ENCODE peak calls at places on chromosomes 4 and X, in six cellular contexts. N is CD8-positive, alpha-beta T cell; F is lower lobe of right lung; Q is IMR-90; P is body of pancreas; Z is left lung. X is an unnamed sample.

GRCh38 chr4:100848865-100849264 is 331.0 kb upstream of the EMCN start:
- DNase-seq in Z (no peak), P (no peak), F (no peak), N (no peak), Q (no peak), X (no peak)

GRCh38 chr4:133161570-133161969 is 12.5 kb downstream of the PCDH10 start:
- DNase-seq in Q (no peak), N (no peak), Z (no peak), P (no peak), F (no peak), X (no peak)

GRCh38 chr4:56863441-56864129 is 42.1 kb upstream of the SPINK2 start:
- DNase-seq in N (no peak), F (no peak), Q (peak), P (no peak), Z (no peak), X (peak)

GRCh38 chr4:94758141-94758699 is 465 bp downstream of the BMPR1B start:
- DNase-seq in P (peak), N (no peak), Q (no peak), F (peak), Z (no peak), X (no peak)

GRCh38 chrX:1596676-1597344 is 5.4 kb downstream of the AKAP17A start:
- DNase-seq in Q (no peak), F (no peak), P (no peak), N (no peak), Z (no peak), X (no peak)

GRCh38 chr4:41069838-41070237 is 144.5 kb downstream of the APBB2 start:
- DNase-seq in Z (no peak), N (no peak), Q (no peak), P (no peak), F (no peak), X (no peak)

GRCh38 chrX:66638591-66639500 is at the start of gene EDA2R:
- DNase-seq in P (peak), Z (peak), Q (peak), N (no peak), F (peak), X (peak)

GRCh38 chr4:113646456-113646809 is 115.1 kb downstream of the CAMK2D start:
- DNase-seq in F (no peak), Z (no peak), P (no peak), Q (peak), N (no peak), X (peak)

GRCh38 chr4:174213734-174214101 is 69.7 kb downstream of the FBXO8 start:
- DNase-seq in Q (no peak), P (no peak), N (no peak), Z (no peak), F (no peak), X (no peak)

GRCh38 chr4:124530464-124531077 is 182.0 kb downstream of the ANKRD50 start:
- DNase-seq in Z (no peak), N (no peak), F (no peak), P (no peak), Q (peak), X (peak)

GRCh38 chr4:119478446-119479179 is 150.0 kb downstream of the PDE5A start:
- DNase-seq in N (no peak), Z (no peak), Q (peak), P (no peak), F (no peak), X (no peak)

GRCh38 chr4:154036856-154037255 is 248.0 kb upstream of the SFRP2 start:
- DNase-seq in F (no peak), P (no peak), N (no peak), Z (no peak), Q (no peak), X (no peak)

GRCh38 chr4:40055379-40055872 is 1.2 kb upstream of the N4BP2 start:
- DNase-seq in F (no peak), Z (no peak), P (no peak), N (no peak), Q (no peak), X (no peak)

GRCh38 chr4:2673157-2673556 is 83.0 kb downstream of the TNIP2 start:
- DNase-seq in Z (no peak), Q (no peak), P (no peak), F (no peak), N (no peak), X (peak)

GRCh38 chr4:178140326-178140915 is 698.2 kb upstream of the AGA start:
- DNase-seq in Q (no peak), P (no peak), N (no peak), Z (no peak), F (no peak), X (no peak)
- H3K4me3 ChIP-seq in Q (no peak), P (no peak), N (no peak), Z (no peak), F (no peak), X (no peak)

DNA sequence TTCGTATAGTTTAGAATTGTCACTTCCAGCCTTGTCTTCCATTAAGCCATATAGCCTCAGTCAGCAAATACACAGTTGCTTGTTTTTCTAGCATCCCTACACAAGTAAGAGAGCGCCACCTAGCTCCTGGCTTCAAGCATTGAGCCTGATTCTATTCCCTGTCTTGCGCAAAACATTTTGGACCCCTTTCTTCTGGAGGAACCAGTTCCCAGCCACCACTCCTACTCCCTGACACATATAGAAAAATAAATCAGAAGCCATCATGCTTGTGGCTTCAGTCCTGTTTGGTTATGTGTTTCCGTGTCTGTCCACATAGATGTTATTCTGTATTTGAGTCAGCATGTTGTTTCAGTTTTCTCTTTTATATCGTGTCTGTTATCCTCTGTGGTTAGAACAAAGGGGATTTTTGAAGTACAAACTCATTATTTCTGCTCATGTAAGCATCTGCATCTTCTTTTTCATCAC is 59.9 kb downstream of the GK start:
- DNase-seq in Z (peak), Q (peak), N (no peak), P (peak), F (peak), X (peak)
- TF ChIP-seq CTCF in Z (no peak), Q (peak), N (no peak), P (peak), F (peak), X (peak)

GRCh38 chr4:11428701-11429571 is at the start of gene HS3ST1:
- DNase-seq in P (peak), Z (peak), N (no peak), F (peak), Q (peak), X (peak)

GRCh38 chr4:11426716-11427115 is 2.0 kb downstream of the HS3ST1 start:
- DNase-seq in Z (no peak), N (no peak), Q (no peak), F (no peak), P (no peak), X (no peak)

GRCh38 chr4:11426003-11426402 is 2.7 kb downstream of the HS3ST1 start:
- DNase-seq in F (no peak), P (no peak), Q (no peak), Z (no peak), N (no peak), X (no peak)

GRCh38 chr4:11428161-11428700 is 463 bp downstream of the HS3ST1 start:
- DNase-seq in N (no peak), Z (no peak), F (no peak), Q (no peak), P (no peak), X (no peak)

GRCh38 chr4:11427201-11427996 is 1.3 kb downstream of the HS3ST1 start:
- DNase-seq in Q (no peak), N (no peak), Z (no peak), P (no peak), F (no peak), X (no peak)
- H3K4me3 ChIP-seq in Q (no peak), N (no peak), Z (peak), P (no peak), F (peak), X (no peak)

GRCh38 chr4:73894021-73894420 is 24.8 kb downstream of the CXCL1 start:
- DNase-seq in Z (no peak), P (no peak), F (no peak), Q (peak), N (no peak), X (no peak)

GRCh38 chr4:73891326-73891725 is 22.1 kb downstream of the CXCL1 start:
- DNase-seq in Q (no peak), Z (no peak), F (no peak), N (no peak), P (no peak), X (no peak)

GRCh38 chr4:73892966-73893365 is 23.8 kb downstream of the CXCL1 start:
- DNase-seq in Z (no peak), P (no peak), F (no peak), Q (no peak), N (no peak), X (no peak)

GRCh38 chr4:73895201-73896177 is 26.3 kb downstream of the CXCL1 start:
- DNase-seq in Q (peak), F (no peak), N (no peak), Z (no peak), P (no peak), X (peak)

GRCh38 chr4:73891739-73892405 is 22.7 kb downstream of the CXCL1 start:
- DNase-seq in P (no peak), F (no peak), Q (peak), N (no peak), Z (no peak), X (peak)
- TF ChIP-seq CTCF in P (no peak), F (no peak), Q (no peak), N (no peak), Z (no peak), X (no peak)

GRCh38 chr4:10298681-10299080 is 158.5 kb downstream of the ZNF518B start:
- DNase-seq in Z (no peak), P (no peak), F (no peak), Q (no peak), N (no peak), X (no peak)

GRCh38 chr4:10302096-10302495 is 155.1 kb downstream of the ZNF518B start:
- DNase-seq in Q (no peak), N (no peak), Z (no peak), F (no peak), P (no peak), X (no peak)

GRCh38 chr4:10295326-10295725 is 161.9 kb downstream of the ZNF518B start:
- DNase-seq in Z (no peak), Q (no peak), F (no peak), N (no peak), P (no peak), X (no peak)

GRCh38 chr4:10299601-10300000 is 157.6 kb downstream of the ZNF518B start:
- DNase-seq in P (no peak), Z (no peak), Q (no peak), N (no peak), F (no peak), X (no peak)

GRCh38 chr4:10296730-10297129 is 160.5 kb downstream of the ZNF518B start:
- DNase-seq in F (no peak), N (no peak), Z (no peak), Q (no peak), P (no peak), X (no peak)
- H3K4me3 ChIP-seq in F (no peak), N (no peak), Z (no peak), Q (no peak), P (no peak), X (no peak)

GRCh38 chr4:147596976-147597375 is 20.2 kb upstream of the TMEM184C start:
- DNase-seq in N (no peak), Q (peak), Z (peak), F (no peak), P (peak), X (peak)

GRCh38 chr4:147597561-147597960 is 19.6 kb upstream of the TMEM184C start:
- DNase-seq in P (no peak), N (no peak), F (no peak), Z (no peak), Q (no peak), X (no peak)

GRCh38 chr4:147599206-147599605 is 18.0 kb upstream of the TMEM184C start:
- DNase-seq in F (no peak), N (no peak), Q (no peak), P (no peak), Z (no peak), X (no peak)

GRCh38 chr4:147594107-147594506 is 23.1 kb upstream of the TMEM184C start:
- DNase-seq in Q (no peak), P (no peak), Z (no peak), F (no peak), N (no peak), X (no peak)

GRCh38 chr4:147596377-147596776 is 20.8 kb upstream of the TMEM184C start:
- DNase-seq in N (no peak), Z (no peak), Q (peak), P (no peak), F (no peak), X (peak)
- TF ChIP-seq CTCF in N (no peak), Z (no peak), Q (peak), P (peak), F (no peak), X (peak)

GRCh38 chr4:107991945-107992625 is 2.4 kb downstream of the HADH start:
- DNase-seq in F (no peak), N (no peak), P (no peak), Q (peak), Z (no peak), X (peak)

GRCh38 chr4:107989162-107989536 is 540 bp upstream of the HADH start:
- DNase-seq in N (no peak), F (no peak), Q (no peak), Z (no peak), P (no peak), X (no peak)

GRCh38 chr4:107988763-107989035 is 990 bp upstream of the HADH start:
- DNase-seq in Q (no peak), P (no peak), F (no peak), N (no peak), Z (no peak), X (no peak)

GRCh38 chr4:107989537-107990386 is at the start of gene HADH:
- DNase-seq in F (peak), N (peak), Z (peak), Q (peak), P (peak), X (peak)

DNA sequence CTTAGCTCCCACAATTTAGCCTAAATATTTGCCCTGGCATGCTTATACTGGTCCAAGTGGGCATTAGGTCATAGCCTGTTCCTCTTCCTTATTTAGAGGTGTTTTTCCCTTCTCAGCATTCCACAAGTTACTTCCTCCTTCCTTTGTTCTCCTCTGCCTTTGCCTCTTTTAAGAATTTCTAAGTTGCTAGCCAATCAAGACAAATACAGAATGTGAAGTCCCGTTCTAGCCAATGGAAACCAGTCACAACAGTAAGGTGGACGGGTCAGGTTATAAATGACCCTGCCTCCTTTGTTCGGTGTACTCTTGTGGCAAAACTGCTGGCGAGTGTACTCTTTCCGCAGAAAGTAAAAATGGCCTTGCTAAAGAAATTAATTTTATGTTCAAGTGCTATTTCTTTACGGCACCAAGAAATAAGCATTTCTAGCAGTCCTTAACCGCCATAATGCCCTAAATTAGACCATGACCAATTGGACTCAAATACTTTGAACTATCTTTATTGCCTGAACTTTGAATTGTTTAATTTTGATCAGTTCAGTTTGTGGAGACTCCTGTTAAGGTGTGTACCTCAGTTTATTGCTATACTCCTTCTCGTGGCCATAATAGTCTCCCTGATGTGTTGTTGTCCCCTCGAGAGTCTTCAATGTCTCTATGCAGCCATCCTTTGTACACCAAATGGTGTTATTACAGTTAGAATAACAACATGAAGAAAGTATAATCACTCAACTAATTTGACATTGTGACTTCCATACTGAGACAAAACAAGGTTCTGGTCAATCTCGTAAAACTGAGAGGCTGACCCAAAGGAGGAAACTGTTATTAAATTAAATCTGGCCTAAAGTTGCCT is 1.6 kb upstream of the HADH start:
- DNase-seq in F (no peak), Q (no peak), Z (no peak), N (no peak), P (no peak), X (no peak)
- H3K4me3 ChIP-seq in F (no peak), Q (no peak), Z (no peak), N (no peak), P (no peak), X (no peak)

GRCh38 chr4:159757471-159757870 is 654.6 kb downstream of the RAPGEF2 start:
- DNase-seq in Z (no peak), P (no peak), Q (no peak), F (no peak), N (no peak), X (no peak)
- TF ChIP-seq CTCF in Z (no peak), P (no peak), Q (no peak), F (no peak), N (no peak), X (no peak)

GRCh38 chr4:112321768-112322684 is 24.9 kb downstream of the ALPK1 start:
- DNase-seq in N (peak), P (peak), Z (peak), Q (peak), F (peak), X (peak)
- H3K4me3 ChIP-seq in N (no peak), P (no peak), Z (no peak), Q (no peak), F (no peak), X (no peak)

X was measured in fibroblast of mammary gland.